ENCODE peak calls at places on chromosome 18, in seven cellular contexts. One of them, this sample, is unnamed.
A peak's percentile ranks its signal among the peaks of the same experiment; 100 is the strongest.

GRCh38 chr18:10085405-10085804 is 171.6 kb downstream of the VAPA start:
- DNase-seq in GM12878: no peak
- DNase-seq in SK-N-SH: peak; percentile 24
- DNase-seq in HepG2: no peak
- DNase-seq in H1: no peak
- DNase-seq in HCT116: no peak
- DNase-seq in K562: no peak
- DNase-seq in this sample: no peak

GRCh38 chr18:48547456-48548403 is 8.9 kb downstream of the CTIF start:
- DNase-seq in HepG2: no peak
- DNase-seq in SK-N-SH: no peak
- DNase-seq in GM12878: no peak
- DNase-seq in K562: peak; percentile 14
- DNase-seq in HCT116: no peak
- DNase-seq in H1: no peak
- DNase-seq in this sample: no peak

GRCh38 chr18:62647179-62647578 is 68.2 kb upstream of the PHLPP1 start:
- DNase-seq in SK-N-SH: no peak
- DNase-seq in HepG2: no peak
- DNase-seq in HCT116: no peak
- DNase-seq in GM12878: no peak
- DNase-seq in K562: no peak
- DNase-seq in H1: no peak
- DNase-seq in this sample: no peak

GRCh38 chr18:2173464-2173863 is 397.8 kb downstream of the METTL4 start:
- DNase-seq in H1: no peak
- DNase-seq in HepG2: no peak
- DNase-seq in GM12878: no peak
- DNase-seq in SK-N-SH: no peak
- DNase-seq in K562: no peak
- DNase-seq in HCT116: no peak
- DNase-seq in this sample: no peak

GRCh38 chr18:13137041-13137938 is 81.3 kb upstream of the LDLRAD4 start:
- DNase-seq in K562: no peak
- DNase-seq in GM12878: no peak
- DNase-seq in HCT116: no peak
- DNase-seq in HepG2: no peak
- DNase-seq in SK-N-SH: peak; percentile 70
- DNase-seq in H1: no peak
- DNase-seq in this sample: no peak

GRCh38 chr18:71809711-71810110 is 734.4 kb downstream of the CBLN2 start:
- DNase-seq in H1: no peak
- DNase-seq in GM12878: no peak
- DNase-seq in SK-N-SH: no peak
- DNase-seq in HepG2: no peak
- DNase-seq in K562: no peak
- DNase-seq in HCT116: no peak
- DNase-seq in this sample: no peak

GRCh38 chr18:31280502-31280901 is 37.5 kb upstream of the DSG1 start:
- DNase-seq in H1: no peak
- DNase-seq in HepG2: no peak
- DNase-seq in SK-N-SH: no peak
- DNase-seq in GM12878: no peak
- DNase-seq in K562: no peak
- DNase-seq in HCT116: no peak
- DNase-seq in this sample: no peak

GRCh38 chr18:52822160-52822559 is 482.2 kb downstream of the DCC start:
- DNase-seq in H1: no peak
- DNase-seq in HCT116: no peak
- DNase-seq in GM12878: no peak
- DNase-seq in SK-N-SH: no peak
- DNase-seq in HepG2: no peak
- DNase-seq in K562: no peak
- DNase-seq in this sample: no peak

GRCh38 chr18:11488175-11488574 is 121.2 kb upstream of the SLC35G4 start:
- DNase-seq in GM12878: no peak
- DNase-seq in SK-N-SH: no peak
- DNase-seq in HepG2: no peak
- DNase-seq in HCT116: no peak
- DNase-seq in H1: no peak
- DNase-seq in K562: no peak
- DNase-seq in this sample: no peak

GRCh38 chr18:54247488-54248175 is 21.7 kb upstream of the POLI start:
- DNase-seq in K562: no peak
- DNase-seq in SK-N-SH: no peak
- DNase-seq in HepG2: no peak
- DNase-seq in H1: no peak
- DNase-seq in HCT116: no peak
- DNase-seq in GM12878: no peak
- DNase-seq in this sample: no peak

GRCh38 chr18:11518788-11519685 is 90.4 kb upstream of the SLC35G4 start:
- DNase-seq in K562: peak; percentile 65
- DNase-seq in GM12878: no peak
- DNase-seq in HCT116: peak; percentile 57
- DNase-seq in H1: peak; percentile 38
- DNase-seq in SK-N-SH: peak; percentile 54
- DNase-seq in HepG2: peak; percentile 64
- DNase-seq in this sample: peak; percentile 25

GRCh38 chr18:24014986-24015896 is 687 bp downstream of the TTC39C start:
- DNase-seq in HCT116: no peak
- DNase-seq in K562: no peak
- DNase-seq in SK-N-SH: peak; percentile 86
- DNase-seq in GM12878: no peak
- DNase-seq in HepG2: peak; percentile 13
- DNase-seq in H1: no peak
- DNase-seq in this sample: no peak

GRCh38 chr18:34626404-34627137 is 83.5 kb upstream of the DTNA start:
- DNase-seq in SK-N-SH: no peak
- DNase-seq in HCT116: no peak
- DNase-seq in H1: no peak
- DNase-seq in GM12878: no peak
- DNase-seq in HepG2: no peak
- DNase-seq in K562: no peak
- DNase-seq in this sample: no peak

GRCh38 chr18:76553715-76554603 is 58.9 kb upstream of the ZNF516 start:
- DNase-seq in GM12878: no peak
- DNase-seq in HepG2: peak; percentile 79
- DNase-seq in H1: no peak
- DNase-seq in SK-N-SH: no peak
- DNase-seq in K562: no peak
- DNase-seq in HCT116: no peak
- DNase-seq in this sample: no peak

GRCh38 chr18:48290162-48290926 is 118.8 kb downstream of the ZBTB7C start:
- DNase-seq in HepG2: no peak
- DNase-seq in GM12878: no peak
- DNase-seq in K562: no peak
- DNase-seq in HCT116: no peak
- DNase-seq in SK-N-SH: no peak
- DNase-seq in H1: no peak
- DNase-seq in this sample: no peak

GRCh38 chr18:52339891-52340371 is at the start of gene DCC:
- DNase-seq in SK-N-SH: peak; percentile 68
- DNase-seq in HCT116: no peak
- DNase-seq in HepG2: peak; percentile 2
- DNase-seq in K562: no peak
- DNase-seq in H1: no peak
- DNase-seq in GM12878: no peak
- DNase-seq in this sample: no peak

DNA sequence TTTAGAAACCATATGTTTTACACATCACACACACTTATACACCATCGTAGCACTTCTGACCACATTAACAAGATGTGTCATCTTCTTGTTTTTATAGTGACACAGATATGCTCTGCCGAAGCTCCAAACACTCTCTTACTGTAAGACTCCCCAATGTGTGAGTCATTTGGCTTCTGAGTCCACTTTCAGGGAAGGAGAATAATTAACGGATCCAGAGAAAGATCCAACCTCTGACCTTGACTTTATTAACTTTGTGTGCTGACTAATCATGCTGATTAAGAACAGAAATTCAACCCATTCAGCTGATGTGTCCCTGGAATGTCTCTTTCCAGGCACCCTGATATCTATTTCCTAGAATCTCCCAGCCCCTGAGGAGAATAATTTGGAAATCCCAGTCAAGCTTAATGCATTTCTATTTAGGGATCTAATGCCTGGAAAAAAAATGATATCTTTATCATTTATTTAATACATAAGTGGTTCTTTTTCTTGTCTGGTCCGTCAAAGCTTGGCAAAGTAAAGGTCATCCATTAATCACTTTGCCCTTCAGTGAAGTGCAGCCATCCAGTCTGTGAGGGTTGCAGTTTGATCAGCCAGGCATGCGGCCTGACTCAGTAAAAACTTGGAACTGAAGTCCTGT is 615.8 kb upstream of the SYT4 start:
- DNase-seq in HCT116: no peak
- DNase-seq in SK-N-SH: no peak
- DNase-seq in GM12878: no peak
- DNase-seq in H1: no peak
- DNase-seq in HepG2: no peak
- DNase-seq in K562: no peak
- DNase-seq in this sample: peak; percentile 17
- TF ChIP-seq POLR2AphosphoS5 in HCT116: no peak
- TF ChIP-seq POLR2AphosphoS5 in SK-N-SH: peak; percentile 77
- TF ChIP-seq POLR2AphosphoS5 in GM12878: no peak
- TF ChIP-seq POLR2AphosphoS5 in H1: no peak
- TF ChIP-seq POLR2AphosphoS5 in HepG2: no peak
- TF ChIP-seq POLR2AphosphoS5 in K562: no peak
- TF ChIP-seq POLR2AphosphoS5 in this sample: no peak

GRCh38 chr18:3340682-3341097 is 78.8 kb downstream of the MYL12B start:
- DNase-seq in K562: no peak
- DNase-seq in GM12878: no peak
- DNase-seq in HepG2: no peak
- DNase-seq in H1: no peak
- DNase-seq in SK-N-SH: no peak
- DNase-seq in HCT116: no peak
- DNase-seq in this sample: no peak
- TF ChIP-seq SIN3A in K562: no peak
- TF ChIP-seq SIN3A in GM12878: no peak
- TF ChIP-seq SIN3A in HepG2: no peak
- TF ChIP-seq SIN3A in H1: no peak
- TF ChIP-seq SIN3A in SK-N-SH: no peak
- TF ChIP-seq SIN3A in HCT116: no peak
- TF ChIP-seq SIN3A in this sample: no peak

GRCh38 chr18:712401-713134 is at the start of gene ENOSF1:
- DNase-seq in HepG2: peak; percentile 76
- DNase-seq in SK-N-SH: peak; percentile 92
- DNase-seq in GM12878: no peak
- DNase-seq in H1: peak; percentile 79
- DNase-seq in K562: peak; percentile 94
- DNase-seq in HCT116: peak; percentile 54
- DNase-seq in this sample: peak; percentile 38
- TF ChIP-seq POLR2AphosphoS5 in HepG2: peak; percentile 45
- TF ChIP-seq POLR2AphosphoS5 in SK-N-SH: peak; percentile 36
- TF ChIP-seq POLR2AphosphoS5 in GM12878: no peak
- TF ChIP-seq POLR2AphosphoS5 in H1: peak; percentile 88
- TF ChIP-seq POLR2AphosphoS5 in K562: peak; percentile 79
- TF ChIP-seq POLR2AphosphoS5 in HCT116: peak; percentile 84
- TF ChIP-seq POLR2AphosphoS5 in this sample: peak; percentile 79

GRCh38 chr18:33210575-33211189 is 229.8 kb downstream of the CCDC178 start:
- DNase-seq in SK-N-SH: peak; percentile 12
- DNase-seq in H1: no peak
- DNase-seq in GM12878: no peak
- DNase-seq in HCT116: no peak
- DNase-seq in HepG2: peak; percentile 3
- DNase-seq in K562: no peak
- DNase-seq in this sample: no peak
- TF ChIP-seq SIN3A in SK-N-SH: no peak
- TF ChIP-seq SIN3A in H1: no peak
- TF ChIP-seq SIN3A in GM12878: no peak
- TF ChIP-seq SIN3A in HCT116: no peak
- TF ChIP-seq SIN3A in HepG2: no peak
- TF ChIP-seq SIN3A in K562: no peak
- TF ChIP-seq SIN3A in this sample: no peak

GRCh38 chr18:74929110-74929509 is 279.8 kb downstream of the PTGR3 start:
- DNase-seq in SK-N-SH: peak; percentile 25
- DNase-seq in HepG2: no peak
- DNase-seq in HCT116: no peak
- DNase-seq in H1: no peak
- DNase-seq in K562: no peak
- DNase-seq in GM12878: no peak
- DNase-seq in this sample: no peak
- TF ChIP-seq POLR2AphosphoS5 in SK-N-SH: no peak
- TF ChIP-seq POLR2AphosphoS5 in HepG2: no peak
- TF ChIP-seq POLR2AphosphoS5 in HCT116: no peak
- TF ChIP-seq POLR2AphosphoS5 in H1: no peak
- TF ChIP-seq POLR2AphosphoS5 in K562: no peak
- TF ChIP-seq POLR2AphosphoS5 in GM12878: no peak
- TF ChIP-seq POLR2AphosphoS5 in this sample: no peak

DNA sequence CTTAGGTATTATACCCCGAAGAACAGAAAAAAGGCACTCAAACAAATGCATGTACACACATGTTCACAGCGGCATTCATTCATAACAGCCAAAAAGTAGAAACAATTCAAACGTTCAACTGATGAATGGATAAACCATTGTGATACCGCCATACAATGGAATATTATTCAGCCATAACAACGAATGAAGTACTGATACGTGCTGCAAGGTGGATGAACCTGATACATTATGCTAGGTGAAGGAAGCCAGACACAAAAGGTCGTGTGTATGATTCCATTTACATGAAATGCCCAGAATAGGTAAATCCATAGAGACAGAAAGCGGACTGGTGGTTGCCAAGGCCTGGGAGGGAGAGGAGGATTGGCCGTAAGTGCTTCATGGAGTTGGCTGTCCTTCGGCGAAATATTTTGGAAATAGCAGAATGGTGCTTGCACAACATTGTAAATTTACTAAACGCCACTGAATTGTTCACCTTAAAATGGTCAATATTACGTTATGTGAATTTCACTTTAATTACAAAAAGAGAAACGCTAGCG is 750 bp upstream of the RMP24 start:
- DNase-seq in HepG2: peak; percentile 10
- DNase-seq in SK-N-SH: no peak
- DNase-seq in HCT116: no peak
- DNase-seq in H1: no peak
- DNase-seq in GM12878: no peak
- DNase-seq in K562: no peak
- DNase-seq in this sample: peak; percentile 12
- TF ChIP-seq SIN3A in HepG2: no peak
- TF ChIP-seq SIN3A in SK-N-SH: no peak
- TF ChIP-seq SIN3A in HCT116: no peak
- TF ChIP-seq SIN3A in H1: no peak
- TF ChIP-seq SIN3A in GM12878: no peak
- TF ChIP-seq SIN3A in K562: no peak
- TF ChIP-seq SIN3A in this sample: no peak

DNA sequence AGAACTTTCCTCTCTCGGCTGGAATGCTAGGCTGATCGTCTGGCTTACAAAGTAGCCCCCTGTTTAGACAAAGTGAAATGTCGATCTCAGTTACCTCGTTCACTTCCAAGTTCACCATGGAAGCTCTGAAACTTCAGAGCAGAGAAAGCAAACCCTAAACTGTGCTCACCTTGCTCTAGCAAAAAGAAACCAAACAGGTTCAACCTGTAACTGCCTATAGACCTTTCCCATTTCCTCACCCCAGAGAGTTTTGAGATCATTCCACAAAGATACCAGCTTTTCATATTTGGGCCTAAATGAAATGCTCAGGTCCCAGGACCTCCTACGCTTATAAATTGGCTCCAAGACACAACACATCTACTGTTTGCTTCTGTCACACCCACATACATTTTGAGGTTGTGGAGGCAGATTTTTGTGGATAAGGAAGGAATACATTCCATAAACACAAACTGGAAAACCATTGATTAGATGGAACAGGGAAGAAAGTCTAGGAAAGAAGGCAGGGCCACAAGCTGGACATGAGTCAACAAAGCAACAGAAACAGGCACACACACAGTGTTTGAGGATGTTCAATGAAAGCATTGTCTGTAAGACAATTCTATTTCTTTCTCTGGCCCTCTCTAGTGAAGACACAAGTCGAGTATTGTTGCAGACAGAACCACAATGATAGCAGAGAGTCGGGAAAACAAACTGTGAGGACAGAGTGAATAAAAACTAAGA is 52.8 kb upstream of the TGIF1 start:
- DNase-seq in K562: no peak
- DNase-seq in H1: no peak
- DNase-seq in HCT116: no peak
- DNase-seq in HepG2: no peak
- DNase-seq in GM12878: no peak
- DNase-seq in SK-N-SH: no peak
- DNase-seq in this sample: no peak
- TF ChIP-seq POLR2AphosphoS5 in K562: no peak
- TF ChIP-seq POLR2AphosphoS5 in H1: no peak
- TF ChIP-seq POLR2AphosphoS5 in HCT116: no peak
- TF ChIP-seq POLR2AphosphoS5 in HepG2: no peak
- TF ChIP-seq POLR2AphosphoS5 in GM12878: no peak
- TF ChIP-seq POLR2AphosphoS5 in SK-N-SH: no peak
- TF ChIP-seq POLR2AphosphoS5 in this sample: no peak